ENCODE peak calls at places on chromosome 5, in five cellular contexts. O is lung, M is anterior cingulate cortex, V is left cardiac atrium, Q is T1000. Y is an unnamed sample.
A peak's percentile ranks its signal among the peaks of the same experiment; 100 is the strongest.

GRCh38 chr5:44839018-44839681 is 30.4 kb downstream of the MRPS30 start:
- DNase-seq in O (no peak), M (no peak), V (no peak), Q (no peak), Y (no peak)

GRCh38 chr5:124461857-124462423 is 284.5 kb downstream of the ZNF608 start:
- DNase-seq in O (no peak), M (no peak), V (no peak), Q (no peak), Y (peak; percentile 92)

GRCh38 chr5:142325677-142326479 is 1.1 kb upstream of the SPRY4 start:
- DNase-seq in O (peak; percentile 64), M (peak; percentile 17), V (peak; percentile 83), Q (peak; percentile 76), Y (peak; percentile 83)

GRCh38 chr5:135651156-135651555 is 72.4 kb upstream of the CXCL14 start:
- DNase-seq in O (no peak), M (no peak), V (no peak), Q (no peak), Y (no peak)

GRCh38 chr5:61674403-61674802 is 342.3 kb downstream of the ZSWIM6 start:
- DNase-seq in O (no peak), M (no peak), V (no peak), Q (no peak), Y (no peak)

GRCh38 chr5:77561965-77562364 is 69.8 kb upstream of the WDR41 start:
- DNase-seq in O (no peak), M (no peak), V (no peak), Q (no peak), Y (no peak)

GRCh38 chr5:35354751-35355150 is 124.5 kb upstream of the PRLR start:
- DNase-seq in O (no peak), M (no peak), V (no peak), Q (peak; percentile 9), Y (no peak)

GRCh38 chr5:177241768-177242167 is 61.8 kb downstream of the RAB24 start:
- DNase-seq in O (no peak), M (no peak), V (no peak), Q (no peak), Y (no peak)

GRCh38 chr5:73312146-73312871 is 136.3 kb downstream of the FOXD1 start:
- DNase-seq in O (no peak), M (no peak), V (peak; percentile 27), Q (peak; percentile 14), Y (no peak)

GRCh38 chr5:132438931-132439330 is 51.6 kb downstream of the IRF1 start:
- DNase-seq in O (no peak), M (no peak), V (no peak), Q (no peak), Y (no peak)

GRCh38 chr5:131854134-131854533 is 57.3 kb upstream of the FNIP1 start:
- DNase-seq in O (no peak), M (no peak), V (no peak), Q (no peak), Y (no peak)

GRCh38 chr5:151719228-151719861 is 32.6 kb upstream of the SPARC start:
- DNase-seq in O (no peak), M (no peak), V (peak; percentile 55), Q (no peak), Y (no peak)

GRCh38 chr5:527646-528591 is 3.7 kb upstream of the SLC9A3 start:
- DNase-seq in O (no peak), M (no peak), V (peak; percentile 9), Q (no peak), Y (no peak)